ENCODE peak calls at places on chromosomes 2 and 18, in four cellular contexts. One of them, this sample, is unnamed.

GRCh38 chr2:24469148-24469547 is 21.9 kb upstream of the NCOA1 start:
- DNase-seq in ELR: no peak
- DNase-seq in RWPE1: no peak
- DNase-seq in RPMI7951: no peak
- DNase-seq in this sample: no peak

GRCh38 chr2:235728401-235729181 is 234.7 kb downstream of the AGAP1 start:
- DNase-seq in RWPE1: no peak
- DNase-seq in ELR: no peak
- DNase-seq in RPMI7951: no peak
- DNase-seq in this sample: no peak

GRCh38 chr18:63284173-63284765 is 35.3 kb downstream of the BCL2 start:
- DNase-seq in RWPE1: no peak
- DNase-seq in RPMI7951: no peak
- DNase-seq in ELR: no peak
- DNase-seq in this sample: no peak

GRCh38 chr2:179460101-179460500 is 195.5 kb upstream of the SESTD1 start:
- DNase-seq in RWPE1: no peak
- DNase-seq in ELR: no peak
- DNase-seq in RPMI7951: no peak
- DNase-seq in this sample: no peak

GRCh38 chr2:156470975-156471583 is 34.9 kb downstream of the GPD2 start:
- DNase-seq in ELR: no peak
- DNase-seq in RPMI7951: no peak
- DNase-seq in RWPE1: no peak
- DNase-seq in this sample: no peak

GRCh38 chr2:241025639-241026038 is 27.2 kb downstream of the SNED1 start:
- DNase-seq in ELR: no peak
- DNase-seq in RPMI7951: no peak
- DNase-seq in RWPE1: no peak
- DNase-seq in this sample: no peak

GRCh38 chr2:233463586-233463985 is 103.0 kb downstream of the USP40 start:
- DNase-seq in RWPE1: no peak
- DNase-seq in RPMI7951: no peak
- DNase-seq in ELR: no peak
- DNase-seq in this sample: no peak

GRCh38 chr2:65263257-65263656 is 35.6 kb downstream of the ACTR2 start:
- DNase-seq in ELR: peak
- DNase-seq in RWPE1: no peak
- DNase-seq in RPMI7951: no peak
- DNase-seq in this sample: no peak

GRCh38 chr2:126828471-126828870 is 70.2 kb upstream of the TEX51 start:
- DNase-seq in RPMI7951: no peak
- DNase-seq in RWPE1: no peak
- DNase-seq in ELR: no peak
- DNase-seq in this sample: no peak

GRCh38 chr2:131493199-131494018 is 1.2 kb upstream of the MZT2A start:
- DNase-seq in RWPE1: no peak
- DNase-seq in ELR: peak
- DNase-seq in RPMI7951: peak
- DNase-seq in this sample: no peak

GRCh38 chr2:746697-747096 is 69.5 kb upstream of the TMEM18 start:
- DNase-seq in RPMI7951: no peak
- DNase-seq in RWPE1: no peak
- DNase-seq in ELR: no peak
- DNase-seq in this sample: no peak

GRCh38 chr2:169623224-169623623 is 39.1 kb downstream of the PPIG start:
- DNase-seq in RWPE1: no peak
- DNase-seq in RPMI7951: no peak
- DNase-seq in ELR: no peak
- DNase-seq in this sample: no peak

GRCh38 chr2:190679813-190680591 is 31.1 kb downstream of the NAB1 start:
- DNase-seq in RWPE1: no peak
- DNase-seq in ELR: peak
- DNase-seq in RPMI7951: peak
- DNase-seq in this sample: no peak

GRCh38 chr2:158457826-158458616 is 1.3 kb downstream of the PKP4 start:
- DNase-seq in RWPE1: peak
- DNase-seq in RPMI7951: peak
- DNase-seq in ELR: peak
- DNase-seq in this sample: no peak

GRCh38 chr2:204486855-204487254 is 58.4 kb upstream of the PARD3B start:
- DNase-seq in RWPE1: peak
- DNase-seq in RPMI7951: no peak
- DNase-seq in ELR: peak
- DNase-seq in this sample: no peak

GRCh38 chr2:50448556-50448955 is 583.4 kb downstream of the NRXN1 start:
- DNase-seq in RWPE1: no peak
- DNase-seq in ELR: no peak
- DNase-seq in RPMI7951: no peak
- DNase-seq in this sample: peak

GRCh38 chr2:172734711-172735645 is 667 bp upstream of the RAPGEF4 start:
- DNase-seq in RWPE1: peak
- DNase-seq in RPMI7951: peak
- DNase-seq in ELR: no peak
- DNase-seq in this sample: no peak

GRCh38 chr2:20625491-20625919 is 25.4 kb downstream of the HS1BP3 start:
- DNase-seq in ELR: no peak
- DNase-seq in RPMI7951: no peak
- DNase-seq in RWPE1: no peak
- DNase-seq in this sample: no peak

GRCh38 chr2:151306621-151307020 is 17.2 kb upstream of the NMI start:
- DNase-seq in RPMI7951: peak
- DNase-seq in ELR: peak
- DNase-seq in RWPE1: peak
- DNase-seq in this sample: no peak

GRCh38 chr2:70094978-70095832 is 7.9 kb downstream of the PCBP1 start:
- DNase-seq in RPMI7951: peak
- DNase-seq in RWPE1: no peak
- DNase-seq in ELR: peak
- DNase-seq in this sample: no peak

GRCh38 chr2:237488901-237489860 is 2.1 kb downstream of the MLPH start:
- DNase-seq in ELR: peak
- DNase-seq in RWPE1: peak
- DNase-seq in RPMI7951: peak
- DNase-seq in this sample: no peak

GRCh38 chr18:41096504-41096903 is 858.5 kb upstream of the PIK3C3 start:
- DNase-seq in RWPE1: no peak
- DNase-seq in ELR: peak
- DNase-seq in RPMI7951: peak
- DNase-seq in this sample: no peak

GRCh38 chr18:13427354-13427753 is 208.8 kb downstream of the LDLRAD4 start:
- DNase-seq in ELR: no peak
- DNase-seq in RWPE1: no peak
- DNase-seq in RPMI7951: no peak
- DNase-seq in this sample: no peak

GRCh38 chr18:46571756-46572155 is 85.3 kb downstream of the LOXHD1 start:
- DNase-seq in RWPE1: no peak
- DNase-seq in ELR: no peak
- DNase-seq in RPMI7951: no peak
- DNase-seq in this sample: no peak

GRCh38 chr2:108884629-108885028 is 98.1 kb downstream of the CCDC138 start:
- DNase-seq in RWPE1: no peak
- DNase-seq in ELR: no peak
- DNase-seq in RPMI7951: no peak
- DNase-seq in this sample: no peak

GRCh38 chr2:240957656-240958365 is 40.6 kb upstream of the SNED1 start:
- DNase-seq in RPMI7951: peak
- DNase-seq in ELR: no peak
- DNase-seq in RWPE1: no peak
- DNase-seq in this sample: no peak

GRCh38 chr18:25340762-25341161 is 11.2 kb downstream of the ZNF521 start:
- DNase-seq in RWPE1: no peak
- DNase-seq in ELR: no peak
- DNase-seq in RPMI7951: no peak
- DNase-seq in this sample: no peak

GRCh38 chr2:133641942-133642341 is 73.7 kb upstream of the NCKAP5 start:
- DNase-seq in ELR: no peak
- DNase-seq in RPMI7951: peak
- DNase-seq in RWPE1: no peak
- DNase-seq in this sample: no peak

GRCh38 chr18:23307567-23308295 is 145.4 kb upstream of the RIOK3 start:
- DNase-seq in RPMI7951: peak
- DNase-seq in ELR: peak
- DNase-seq in RWPE1: no peak
- DNase-seq in this sample: no peak

GRCh38 chr2:66441651-66442365 is 6.9 kb downstream of the MEIS1 start:
- DNase-seq in ELR: peak
- DNase-seq in RPMI7951: no peak
- DNase-seq in RWPE1: no peak
- DNase-seq in this sample: no peak

GRCh38 chr2:26469092-26469710 is 8.7 kb downstream of the OTOF start:
- DNase-seq in ELR: peak
- DNase-seq in RPMI7951: peak
- DNase-seq in RWPE1: peak
- DNase-seq in this sample: peak

GRCh38 chr18:75133721-75134645 is 75.0 kb downstream of the PTGR3 start:
- DNase-seq in RPMI7951: no peak
- DNase-seq in ELR: no peak
- DNase-seq in RWPE1: no peak
- DNase-seq in this sample: no peak

GRCh38 chr18:50125456-50125855 is 69.5 kb downstream of the MYO5B start:
- DNase-seq in ELR: no peak
- DNase-seq in RWPE1: no peak
- DNase-seq in RPMI7951: no peak
- DNase-seq in this sample: no peak

GRCh38 chr2:10408649-10409579 is 39.2 kb downstream of the ODC1 start:
- DNase-seq in RPMI7951: peak
- DNase-seq in ELR: peak
- DNase-seq in RWPE1: peak
- DNase-seq in this sample: peak

GRCh38 chr18:35138773-35139172 is 97.6 kb downstream of the MAPRE2 start:
- DNase-seq in ELR: no peak
- DNase-seq in RWPE1: no peak
- DNase-seq in RPMI7951: no peak
- DNase-seq in this sample: no peak

This sample was measured in NCI-H187 treated with DMSO at 0.1 percent for 48 hours.